ENCODE peak calls at places on chromosomes 2 and 18, in six cellular contexts. L is A549, K is GM12892, X is tibial nerve, F is adrenal gland, R is transverse colon. U is an unnamed sample.

GRCh38 chr2:231357048-231357447 is 38.5 kb upstream of the B3GNT7 start:
- DNase-seq in K (no peak), R (no peak), F (no peak), L (no peak), X (no peak), U (no peak)

GRCh38 chr2:178152033-178152432 is 39.8 kb downstream of the RBM45 start:
- DNase-seq in R (no peak), X (no peak), F (no peak), K (no peak), L (no peak), U (no peak)

GRCh38 chr2:130791617-130791939 is 36.2 kb downstream of the AMER3 start:
- DNase-seq in F (no peak), X (no peak), R (no peak), L (no peak), K (no peak), U (no peak)

GRCh38 chr18:33717339-33717738 is 139.3 kb downstream of the ASXL3 start:
- DNase-seq in R (no peak), F (no peak), K (no peak), L (no peak), X (no peak), U (no peak)

GRCh38 chr2:99939135-99939534 is 203.3 kb downstream of the AFF3 start:
- DNase-seq in F (no peak), R (no peak), X (no peak), L (no peak), K (no peak), U (no peak)

GRCh38 chr18:77103991-77104521 is 28.5 kb downstream of the MBP start:
- DNase-seq in F (no peak), R (no peak), K (no peak), L (no peak), X (no peak), U (no peak)

GRCh38 chr2:171830039-171830438 is 64.0 kb downstream of the SLC25A12 start:
- DNase-seq in L (no peak), R (no peak), F (no peak), K (no peak), X (no peak), U (no peak)

GRCh38 chr2:24231461-24231881 is 56.6 kb downstream of the FAM228A start:
- DNase-seq in R (no peak), K (no peak), L (no peak), F (no peak), X (no peak), U (no peak)

GRCh38 chr2:79630060-79630459 is 117.2 kb downstream of the CTNNA2 start:
- DNase-seq in F (no peak), X (no peak), L (peak), K (no peak), R (no peak), U (no peak)

GRCh38 chr2:39933166-39933565 is 154.1 kb upstream of the THUMPD2 start:
- DNase-seq in F (no peak), X (no peak), K (no peak), L (no peak), R (no peak), U (no peak)

GRCh38 chr2:100891911-100892642 is 72.1 kb downstream of the NPAS2 start:
- DNase-seq in R (no peak), F (no peak), X (no peak), L (no peak), K (no peak), U (peak)

GRCh38 chr2:157362627-157363026 is 37.0 kb upstream of the ERMN start:
- DNase-seq in X (no peak), R (no peak), L (no peak), F (no peak), K (no peak), U (no peak)

GRCh38 chr18:45993441-45993840 is 26.3 kb upstream of the EPG5 start:
- DNase-seq in L (no peak), R (no peak), K (no peak), X (no peak), F (no peak), U (no peak)

GRCh38 chr2:223465793-223466192 is 136.4 kb downstream of the SCG2 start:
- DNase-seq in L (peak), X (peak), K (no peak), F (peak), R (peak), U (no peak)

GRCh38 chr2:162795312-162795711 is 43.3 kb downstream of the KCNH7 start:
- DNase-seq in X (no peak), R (peak), L (no peak), K (no peak), F (no peak), U (no peak)

GRCh38 chr2:237281900-237282306 is 132.1 kb downstream of the COL6A3 start:
- DNase-seq in F (no peak), K (no peak), R (no peak), L (no peak), X (no peak), U (no peak)

GRCh38 chr2:176789751-176790150 is 422.8 kb upstream of the HNRNPA3 start:
- DNase-seq in L (no peak), R (no peak), F (no peak), K (no peak), X (no peak), U (no peak)

GRCh38 chr2:9230881-9231280 is 24.3 kb downstream of the ASAP2 start:
- DNase-seq in X (no peak), L (no peak), K (no peak), R (no peak), F (no peak), U (no peak)

GRCh38 chr2:25251032-25251460 is 82.7 kb upstream of the POMC start:
- DNase-seq in K (no peak), R (no peak), L (no peak), X (no peak), F (no peak), U (no peak)

GRCh38 chr2:205030695-205031094 is 485.4 kb downstream of the PARD3B start:
- DNase-seq in L (no peak), X (no peak), K (no peak), F (no peak), R (no peak), U (no peak)

GRCh38 chr18:21314721-21315120 is 72.7 kb downstream of the GREB1L start:
- DNase-seq in K (no peak), R (no peak), L (no peak), F (no peak), X (no peak), U (no peak)

GRCh38 chr18:58272779-58273500 is 228.9 kb downstream of the NEDD4L start:
- DNase-seq in L (no peak), K (no peak), R (no peak), X (no peak), F (no peak), U (no peak)

GRCh38 chr18:63970803-63971191 is 916 bp downstream of the SERPINB8 start:
- DNase-seq in K (no peak), X (peak), L (no peak), F (peak), R (peak), U (no peak)

GRCh38 chr2:156986339-156986988 is 271.0 kb upstream of the GALNT5 start:
- DNase-seq in F (no peak), X (no peak), L (no peak), K (no peak), R (no peak), U (no peak)

GRCh38 chr2:41896186-41896846 is 151.5 kb upstream of the PKDCC start:
- DNase-seq in K (no peak), X (no peak), R (peak), L (no peak), F (no peak), U (no peak)

GRCh38 chr2:212770240-212770639 is 231.6 kb upstream of the ERBB4 start:
- DNase-seq in K (no peak), R (no peak), X (no peak), F (no peak), L (no peak), U (no peak)

GRCh38 chr2:240930631-240931318 is 24.6 kb downstream of the CROCC2 start:
- DNase-seq in K (no peak), R (peak), X (peak), L (no peak), F (peak), U (no peak)

GRCh38 chr2:113157897-113158753 is 15.6 kb upstream of the PSD4 start:
- DNase-seq in X (no peak), F (no peak), K (no peak), R (no peak), L (no peak), U (no peak)

GRCh38 chr2:38376346-38376682 is 759 bp downstream of the ATL2 start:
- DNase-seq in R (peak), L (peak), K (peak), X (no peak), F (peak), U (peak)

GRCh38 chr2:28334527-28334891 is 58.1 kb upstream of the FOSL2 start:
- DNase-seq in R (no peak), K (no peak), F (no peak), X (no peak), L (no peak), U (no peak)

GRCh38 chr18:7608174-7608550 is 41.0 kb downstream of the PTPRM start:
- DNase-seq in X (no peak), F (no peak), K (no peak), R (no peak), L (no peak), U (no peak)

GRCh38 chr2:121334581-121335293 is 49.7 kb upstream of the TFCP2L1 start:
- DNase-seq in K (no peak), R (no peak), F (no peak), L (no peak), X (no peak), U (no peak)

GRCh38 chr2:95240091-95240490 is 32.8 kb downstream of the ZNF892 start:
- DNase-seq in X (no peak), R (no peak), F (no peak), K (no peak), L (no peak), U (no peak)

GRCh38 chr2:47676236-47676635 is 106.7 kb upstream of the MSH6 start:
- DNase-seq in R (no peak), K (no peak), L (no peak), X (no peak), F (no peak), U (no peak)

GRCh38 chr18:40159141-40160017 is 1795.7 kb upstream of the PIK3C3 start:
- DNase-seq in K (no peak), F (no peak), R (no peak), X (no peak), L (no peak), U (peak)

GRCh38 chr18:9102391-9103216 is at the start of gene NDUFV2:
- DNase-seq in K (peak), R (peak), F (peak), X (peak), L (peak), U (peak)

DNA sequence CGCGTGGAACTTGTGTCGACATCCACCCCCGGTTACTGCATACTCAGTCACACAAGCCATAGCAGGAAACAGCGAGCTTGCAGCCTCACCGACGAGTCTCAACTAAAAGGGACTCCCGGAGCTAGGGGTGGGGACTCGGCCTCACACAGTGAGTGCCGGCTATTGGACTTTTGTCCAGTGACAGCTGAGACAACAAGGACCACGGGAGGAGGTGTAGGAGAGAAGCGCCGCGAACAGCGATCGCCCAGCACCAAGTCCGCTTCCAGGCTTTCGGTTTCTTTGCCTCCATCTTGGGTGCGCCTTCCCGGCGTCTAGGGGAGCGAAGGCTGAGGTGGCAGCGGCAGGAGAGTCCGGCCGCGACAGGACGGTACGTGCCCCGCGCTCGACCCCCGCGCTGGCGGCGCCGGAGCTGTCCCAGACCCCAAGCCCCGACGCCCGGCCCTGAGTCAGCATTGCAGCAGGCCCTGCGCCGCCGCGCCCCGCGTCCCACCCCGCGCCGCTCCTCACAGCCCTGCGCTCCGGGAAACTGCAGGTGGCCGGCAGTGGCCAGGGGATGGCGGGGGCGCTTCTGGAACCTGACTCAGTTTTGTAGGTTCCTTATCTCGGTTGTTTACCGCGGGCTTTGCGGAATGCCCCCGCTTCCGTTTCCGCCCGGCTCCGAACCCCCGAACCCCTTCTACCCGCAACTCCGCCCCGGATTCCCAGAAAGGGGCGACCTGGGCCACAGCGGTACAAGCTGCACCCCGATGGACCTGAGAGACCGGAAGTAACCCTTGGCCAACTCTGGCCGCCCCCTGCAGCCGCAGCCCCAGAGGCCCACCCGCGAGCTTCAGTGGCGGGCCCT is at the start of gene CFLAR:
- DNase-seq in L (peak), R (peak), F (peak), K (peak), X (peak), U (peak)
- TF ChIP-seq POLR2A in L (peak), R (peak), F (peak), K (peak), X (no peak), U (peak)

DNA sequence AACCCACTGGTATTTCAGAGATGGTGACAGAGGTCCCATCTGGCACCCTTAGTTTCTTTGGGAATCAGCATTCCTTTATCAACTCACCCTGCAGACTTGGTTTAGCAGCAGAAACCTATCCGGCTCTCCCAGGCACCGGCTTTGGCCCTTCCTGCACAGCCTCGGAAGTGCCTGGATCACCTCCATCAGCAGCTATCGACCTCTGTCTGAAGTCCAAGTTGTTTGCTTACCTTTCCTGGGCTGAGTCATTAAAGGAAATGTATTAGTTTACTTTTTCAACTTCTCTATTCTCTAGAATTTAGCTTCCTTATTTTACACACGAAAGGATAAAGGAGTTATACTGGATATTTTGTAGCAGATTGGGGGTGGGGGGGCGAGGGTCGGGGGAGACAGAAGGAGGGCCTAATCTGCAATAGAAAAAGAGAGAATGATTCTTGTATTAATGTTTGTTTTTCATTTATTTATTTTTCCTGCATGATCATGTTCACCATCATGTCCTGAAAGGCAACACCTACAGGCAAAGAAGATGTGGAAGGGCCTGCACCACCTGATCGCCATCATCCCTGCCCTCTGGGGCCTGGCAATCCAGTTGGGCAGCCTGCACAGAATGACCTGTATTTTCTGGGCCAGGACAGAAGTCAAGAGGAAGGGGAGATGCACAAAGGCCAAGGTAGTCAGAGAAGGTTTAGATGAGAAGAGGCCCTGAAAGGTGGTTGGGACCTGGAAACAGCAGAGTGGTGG is 22.1 kb upstream of the MAT2A start:
- DNase-seq in X (no peak), L (peak), K (no peak), R (peak), F (no peak), U (no peak)
- TF ChIP-seq POLR2A in X (no peak), L (no peak), K (no peak), R (no peak), F (no peak), U (no peak)

GRCh38 chr2:74001121-74001520 is 16.4 kb downstream of the TET3 start:
- DNase-seq in R (no peak), L (no peak), F (no peak), X (no peak), K (no peak), U (no peak)

GRCh38 chr2:74003494-74004211 is 18.9 kb downstream of the TET3 start:
- DNase-seq in R (no peak), F (no peak), L (no peak), K (no peak), X (no peak), U (peak)

GRCh38 chr2:74004212-74005182 is 19.8 kb downstream of the TET3 start:
- DNase-seq in F (no peak), L (no peak), X (no peak), K (no peak), R (no peak), U (peak)

GRCh38 chr2:74001781-74002514 is 17.2 kb downstream of the TET3 start:
- DNase-seq in L (no peak), X (no peak), F (no peak), R (no peak), K (no peak), U (no peak)

GRCh38 chr2:74002515-74003391 is 18.0 kb downstream of the TET3 start:
- DNase-seq in X (peak), L (no peak), F (peak), K (peak), R (peak), U (peak)
- TF ChIP-seq POLR2A in X (peak), L (no peak), F (peak), K (no peak), R (no peak), U (peak)

GRCh38 chr18:23114911-23115310 is 20.4 kb upstream of the CABLES1 start:
- DNase-seq in R (no peak), L (peak), X (no peak), F (no peak), K (no peak), U (no peak)
- TF ChIP-seq POLR2A in R (no peak), L (no peak), X (no peak), F (no peak), K (no peak), U (no peak)

GRCh38 chr2:18885457-18885856 is 296.1 kb upstream of the NT5C1B start:
- DNase-seq in F (no peak), K (no peak), L (no peak), X (no peak), R (no peak), U (no peak)
- TF ChIP-seq POLR2A in F (no peak), K (no peak), L (no peak), X (no peak), R (no peak), U (no peak)

DNA sequence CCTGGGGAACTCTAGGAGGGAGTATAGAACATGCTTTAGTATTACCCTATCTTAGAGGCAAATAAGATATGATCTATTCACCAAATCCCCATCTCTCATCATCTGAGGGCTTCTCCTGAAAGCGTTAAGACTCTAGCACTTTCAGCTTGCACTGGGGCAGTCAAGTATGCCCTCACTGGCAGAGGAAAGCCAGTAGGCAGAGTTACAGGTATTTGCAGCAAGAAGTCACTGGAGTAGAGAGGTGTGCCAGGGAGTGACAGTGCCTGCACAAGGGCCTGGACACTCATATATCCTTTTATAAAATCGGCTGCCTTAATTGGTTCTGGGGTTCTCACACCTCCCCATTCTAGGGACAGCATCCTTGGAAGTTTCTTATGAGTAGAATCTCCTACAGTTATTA is 31.9 kb upstream of the CCDC85A start:
- DNase-seq in R (no peak), F (no peak), K (no peak), L (no peak), X (no peak), U (no peak)
- TF ChIP-seq POLR2A in R (no peak), F (no peak), K (no peak), L (no peak), X (no peak), U (no peak)

DNA sequence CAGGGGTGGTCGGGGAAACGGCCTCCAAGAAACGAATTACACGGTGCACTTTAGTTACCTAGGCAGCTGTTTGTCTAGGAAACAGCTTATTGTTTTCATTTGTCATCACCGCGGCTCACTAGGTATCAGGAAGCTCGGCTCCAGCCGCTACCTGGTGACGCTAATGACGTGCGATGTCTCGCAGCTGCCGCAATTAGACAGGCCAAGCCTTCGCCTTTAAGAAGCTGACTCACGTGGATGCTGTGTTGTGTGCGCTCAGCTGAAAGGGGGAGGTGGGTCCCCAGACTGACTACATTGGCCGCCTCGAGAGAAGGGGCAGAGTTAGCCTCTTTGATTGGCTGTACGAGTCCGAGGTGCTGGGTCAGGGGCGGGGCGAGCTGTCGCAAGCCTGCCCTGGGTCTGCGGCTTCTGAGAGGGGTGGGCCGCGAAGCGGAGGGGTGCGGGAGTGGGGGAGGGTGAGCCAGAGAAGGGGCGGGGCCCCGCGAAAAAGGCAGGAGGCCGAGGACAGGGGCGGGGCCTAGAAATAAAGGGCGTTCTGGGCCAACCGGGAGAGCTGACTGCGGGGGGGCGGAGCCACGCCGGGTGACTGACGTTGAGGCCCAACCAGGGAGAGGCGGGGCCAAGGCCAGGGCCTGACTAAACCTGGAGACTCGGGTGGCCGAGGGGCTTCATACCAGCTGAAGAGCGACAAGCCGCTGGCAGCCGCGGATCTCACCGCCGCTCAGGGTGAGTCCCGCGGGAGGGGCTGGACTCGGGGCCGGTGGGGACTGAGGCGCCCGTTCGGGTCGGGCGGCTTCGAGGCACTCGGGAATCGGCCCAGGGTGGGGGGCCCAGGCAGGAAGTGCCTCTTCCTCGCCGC is at the start of gene YPEL5:
- DNase-seq in L (peak), X (peak), R (peak), F (peak), K (peak), U (peak)
- TF ChIP-seq POLR2A in L (no peak), X (peak), R (peak), F (peak), K (peak), U (peak)

GRCh38 chr2:168461942-168462331 is 5.9 kb downstream of the CERS6 start:
- DNase-seq in L (no peak), X (no peak), F (no peak), K (no peak), R (no peak), U (no peak)
- TF ChIP-seq POLR2A in L (no peak), X (no peak), F (no peak), K (no peak), R (no peak), U (no peak)

U was measured in erythroblast.